ENCODE peak calls at places on chromosomes 12 and 14, in eight cellular contexts. One of them, this sample, is unnamed.

GRCh38 chr12:72261885-72262284 is 10.3 kb upstream of the TRHDE start:
- DNase-seq in esophagus squamous epithelium: no peak
- DNase-seq in adrenal gland: no peak
- DNase-seq in suprapubic skin: no peak
- DNase-seq in Peyer's patch: no peak
- DNase-seq in endothelial cell of umbilical vein: no peak
- DNase-seq in transverse colon: no peak
- DNase-seq in A549: no peak
- DNase-seq in this sample: no peak

GRCh38 chr12:78473136-78473535 is 391.4 kb upstream of the SYT1 start:
- DNase-seq in esophagus squamous epithelium: no peak
- DNase-seq in adrenal gland: peak
- DNase-seq in suprapubic skin: no peak
- DNase-seq in Peyer's patch: no peak
- DNase-seq in endothelial cell of umbilical vein: peak
- DNase-seq in transverse colon: no peak
- DNase-seq in A549: no peak
- DNase-seq in this sample: no peak

GRCh38 chr12:104280703-104281458 is 22.7 kb upstream of the EID3 start:
- DNase-seq in esophagus squamous epithelium: no peak
- DNase-seq in adrenal gland: peak
- DNase-seq in suprapubic skin: no peak
- DNase-seq in Peyer's patch: no peak
- DNase-seq in endothelial cell of umbilical vein: peak
- DNase-seq in transverse colon: no peak
- DNase-seq in A549: peak
- DNase-seq in this sample: no peak

GRCh38 chr14:75238728-75239455 is 39.7 kb upstream of the FOS start:
- DNase-seq in esophagus squamous epithelium: no peak
- DNase-seq in adrenal gland: no peak
- DNase-seq in suprapubic skin: no peak
- DNase-seq in Peyer's patch: no peak
- DNase-seq in endothelial cell of umbilical vein: no peak
- DNase-seq in transverse colon: no peak
- DNase-seq in A549: no peak
- DNase-seq in this sample: no peak

GRCh38 chr12:56366948-56367347 is 4.3 kb upstream of the APOF start:
- DNase-seq in esophagus squamous epithelium: no peak
- DNase-seq in adrenal gland: no peak
- DNase-seq in suprapubic skin: no peak
- DNase-seq in Peyer's patch: no peak
- DNase-seq in endothelial cell of umbilical vein: no peak
- DNase-seq in transverse colon: no peak
- DNase-seq in A549: no peak
- DNase-seq in this sample: no peak

GRCh38 chr14:92613008-92613658 is 99.6 kb downstream of the RIN3 start:
- DNase-seq in esophagus squamous epithelium: no peak
- DNase-seq in adrenal gland: no peak
- DNase-seq in suprapubic skin: no peak
- DNase-seq in Peyer's patch: peak
- DNase-seq in endothelial cell of umbilical vein: no peak
- DNase-seq in transverse colon: peak
- DNase-seq in A549: no peak
- DNase-seq in this sample: no peak

GRCh38 chr12:100504820-100505219 is 31.2 kb downstream of the NR1H4 start:
- DNase-seq in esophagus squamous epithelium: no peak
- DNase-seq in adrenal gland: peak
- DNase-seq in suprapubic skin: no peak
- DNase-seq in Peyer's patch: peak
- DNase-seq in endothelial cell of umbilical vein: no peak
- DNase-seq in transverse colon: peak
- DNase-seq in A549: no peak
- DNase-seq in this sample: no peak

GRCh38 chr12:15180975-15181683 is 40.1 kb downstream of the RERG start:
- DNase-seq in esophagus squamous epithelium: no peak
- DNase-seq in adrenal gland: no peak
- DNase-seq in suprapubic skin: no peak
- DNase-seq in Peyer's patch: no peak
- DNase-seq in endothelial cell of umbilical vein: no peak
- DNase-seq in transverse colon: no peak
- DNase-seq in A549: no peak
- DNase-seq in this sample: no peak

GRCh38 chr14:72577521-72577920 is 316.4 kb downstream of the DPF3 start:
- DNase-seq in esophagus squamous epithelium: no peak
- DNase-seq in adrenal gland: no peak
- DNase-seq in suprapubic skin: no peak
- DNase-seq in Peyer's patch: no peak
- DNase-seq in endothelial cell of umbilical vein: no peak
- DNase-seq in transverse colon: no peak
- DNase-seq in A549: no peak
- DNase-seq in this sample: no peak

GRCh38 chr14:77339407-77339806 is 18.6 kb downstream of the GSTZ1 start:
- DNase-seq in esophagus squamous epithelium: no peak
- DNase-seq in adrenal gland: no peak
- DNase-seq in suprapubic skin: no peak
- DNase-seq in Peyer's patch: no peak
- DNase-seq in endothelial cell of umbilical vein: no peak
- DNase-seq in transverse colon: no peak
- DNase-seq in A549: no peak
- DNase-seq in this sample: no peak

GRCh38 chr12:108127654-108128053 is 1.4 kb upstream of the WSCD2 start:
- DNase-seq in esophagus squamous epithelium: no peak
- DNase-seq in adrenal gland: no peak
- DNase-seq in suprapubic skin: no peak
- DNase-seq in Peyer's patch: no peak
- DNase-seq in endothelial cell of umbilical vein: no peak
- DNase-seq in transverse colon: no peak
- DNase-seq in A549: no peak
- DNase-seq in this sample: no peak

GRCh38 chr12:78898416-78898815 is 33.8 kb downstream of the SYT1 start:
- DNase-seq in esophagus squamous epithelium: no peak
- DNase-seq in adrenal gland: peak
- DNase-seq in suprapubic skin: no peak
- DNase-seq in Peyer's patch: no peak
- DNase-seq in endothelial cell of umbilical vein: peak
- DNase-seq in transverse colon: no peak
- DNase-seq in A549: no peak
- DNase-seq in this sample: no peak

GRCh38 chr12:117022465-117022864 is 76.8 kb downstream of the TESC start:
- DNase-seq in esophagus squamous epithelium: no peak
- DNase-seq in adrenal gland: no peak
- DNase-seq in suprapubic skin: no peak
- DNase-seq in Peyer's patch: no peak
- DNase-seq in endothelial cell of umbilical vein: no peak
- DNase-seq in transverse colon: no peak
- DNase-seq in A549: no peak
- DNase-seq in this sample: no peak

GRCh38 chr14:65373671-65374039 is 38.9 kb upstream of the FUT8 start:
- DNase-seq in esophagus squamous epithelium: no peak
- DNase-seq in adrenal gland: no peak
- DNase-seq in suprapubic skin: no peak
- DNase-seq in Peyer's patch: no peak
- DNase-seq in endothelial cell of umbilical vein: no peak
- DNase-seq in transverse colon: no peak
- DNase-seq in A549: no peak
- DNase-seq in this sample: no peak

GRCh38 chr12:12807970-12808702 is 5.0 kb upstream of the DDX47 start:
- DNase-seq in esophagus squamous epithelium: peak
- DNase-seq in adrenal gland: peak
- DNase-seq in suprapubic skin: no peak
- DNase-seq in Peyer's patch: peak
- DNase-seq in endothelial cell of umbilical vein: peak
- DNase-seq in transverse colon: peak
- DNase-seq in A549: no peak
- DNase-seq in this sample: no peak

GRCh38 chr14:97138801-97139200 is 341.6 kb downstream of the VRK1 start:
- DNase-seq in esophagus squamous epithelium: no peak
- DNase-seq in adrenal gland: no peak
- DNase-seq in suprapubic skin: no peak
- DNase-seq in Peyer's patch: no peak
- DNase-seq in endothelial cell of umbilical vein: no peak
- DNase-seq in transverse colon: no peak
- DNase-seq in A549: no peak
- DNase-seq in this sample: no peak

GRCh38 chr12:22653075-22653474 is 28.1 kb downstream of the ETNK1 start:
- DNase-seq in esophagus squamous epithelium: no peak
- DNase-seq in adrenal gland: no peak
- DNase-seq in suprapubic skin: no peak
- DNase-seq in Peyer's patch: no peak
- DNase-seq in endothelial cell of umbilical vein: peak
- DNase-seq in transverse colon: no peak
- DNase-seq in A549: no peak
- DNase-seq in this sample: no peak

GRCh38 chr12:54385251-54385914 is 850 bp upstream of the ZNF385A start:
- DNase-seq in esophagus squamous epithelium: no peak
- DNase-seq in adrenal gland: no peak
- DNase-seq in suprapubic skin: no peak
- DNase-seq in Peyer's patch: no peak
- DNase-seq in endothelial cell of umbilical vein: no peak
- DNase-seq in transverse colon: no peak
- DNase-seq in A549: no peak
- DNase-seq in this sample: no peak

GRCh38 chr14:73743431-73743931 is 29.3 kb upstream of the PNMA1 start:
- DNase-seq in esophagus squamous epithelium: no peak
- DNase-seq in adrenal gland: peak
- DNase-seq in suprapubic skin: no peak
- DNase-seq in Peyer's patch: peak
- DNase-seq in endothelial cell of umbilical vein: peak
- DNase-seq in transverse colon: peak
- DNase-seq in A549: no peak
- DNase-seq in this sample: no peak

GRCh38 chr14:73746540-73747385 is 32.6 kb upstream of the PNMA1 start:
- DNase-seq in esophagus squamous epithelium: no peak
- DNase-seq in adrenal gland: no peak
- DNase-seq in suprapubic skin: no peak
- DNase-seq in Peyer's patch: no peak
- DNase-seq in endothelial cell of umbilical vein: no peak
- DNase-seq in transverse colon: no peak
- DNase-seq in A549: no peak
- DNase-seq in this sample: no peak

GRCh38 chr14:73745571-73746539 is 31.7 kb upstream of the PNMA1 start:
- DNase-seq in esophagus squamous epithelium: no peak
- DNase-seq in adrenal gland: no peak
- DNase-seq in suprapubic skin: no peak
- DNase-seq in Peyer's patch: no peak
- DNase-seq in endothelial cell of umbilical vein: no peak
- DNase-seq in transverse colon: no peak
- DNase-seq in A549: no peak
- DNase-seq in this sample: no peak

GRCh38 chr14:73744175-73744867 is 30.1 kb upstream of the PNMA1 start:
- DNase-seq in esophagus squamous epithelium: no peak
- DNase-seq in adrenal gland: peak
- DNase-seq in suprapubic skin: no peak
- DNase-seq in Peyer's patch: peak
- DNase-seq in endothelial cell of umbilical vein: no peak
- DNase-seq in transverse colon: peak
- DNase-seq in A549: no peak
- DNase-seq in this sample: no peak

DNA sequence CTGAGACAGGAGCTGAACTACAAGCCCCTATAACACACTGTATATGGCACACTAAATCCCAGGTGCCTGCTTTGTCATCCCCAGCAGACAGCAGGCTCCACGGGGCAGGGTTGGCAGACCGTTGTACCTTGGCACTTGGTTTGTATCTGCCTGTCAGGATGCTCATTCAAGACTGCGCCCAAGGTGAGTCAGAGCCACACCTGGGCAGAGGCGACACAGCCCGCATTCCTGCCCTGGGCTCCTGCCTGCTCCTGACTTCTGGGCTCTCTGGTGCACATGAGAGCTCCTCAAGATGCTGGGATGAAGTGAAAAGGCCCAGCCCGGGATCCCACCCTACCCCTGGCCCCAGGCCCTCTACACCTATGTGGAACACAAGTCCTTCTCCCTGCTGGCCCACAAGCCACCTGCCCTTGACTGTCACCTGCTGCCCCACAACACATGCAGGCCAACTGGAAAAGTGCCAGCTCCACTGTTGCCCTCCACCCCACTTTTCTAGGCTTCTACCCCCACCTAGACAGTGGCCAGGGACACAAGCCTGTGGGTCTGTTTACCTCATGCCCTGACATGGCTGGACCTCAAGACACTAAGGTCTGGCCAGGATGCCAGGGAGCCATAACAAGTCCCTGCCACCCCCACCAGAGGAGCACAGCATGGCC is 30.8 kb upstream of the PNMA1 start:
- DNase-seq in esophagus squamous epithelium: no peak
- DNase-seq in adrenal gland: no peak
- DNase-seq in suprapubic skin: no peak
- DNase-seq in Peyer's patch: peak
- DNase-seq in endothelial cell of umbilical vein: no peak
- DNase-seq in transverse colon: peak
- DNase-seq in A549: no peak
- DNase-seq in this sample: no peak
- H3K27ac ChIP-seq in esophagus squamous epithelium: peak
- H3K27ac ChIP-seq in adrenal gland: peak
- H3K27ac ChIP-seq in suprapubic skin: peak
- H3K27ac ChIP-seq in Peyer's patch: peak
- H3K27ac ChIP-seq in endothelial cell of umbilical vein: peak
- H3K27ac ChIP-seq in transverse colon: peak
- H3K27ac ChIP-seq in A549: no peak
- H3K27ac ChIP-seq in this sample: peak

GRCh38 chr12:105705765-105706164 is 375.3 kb downstream of the C12orf75 start:
- DNase-seq in esophagus squamous epithelium: no peak
- DNase-seq in adrenal gland: peak
- DNase-seq in suprapubic skin: no peak
- DNase-seq in Peyer's patch: peak
- DNase-seq in endothelial cell of umbilical vein: peak
- DNase-seq in transverse colon: peak
- DNase-seq in A549: peak
- DNase-seq in this sample: no peak
- TF ChIP-seq CTCF in esophagus squamous epithelium: peak
- TF ChIP-seq CTCF in adrenal gland: peak
- TF ChIP-seq CTCF in suprapubic skin: peak
- TF ChIP-seq CTCF in Peyer's patch: peak
- TF ChIP-seq CTCF in endothelial cell of umbilical vein: peak
- TF ChIP-seq CTCF in transverse colon: peak
- TF ChIP-seq CTCF in A549: peak
- TF ChIP-seq CTCF in this sample: peak

DNA sequence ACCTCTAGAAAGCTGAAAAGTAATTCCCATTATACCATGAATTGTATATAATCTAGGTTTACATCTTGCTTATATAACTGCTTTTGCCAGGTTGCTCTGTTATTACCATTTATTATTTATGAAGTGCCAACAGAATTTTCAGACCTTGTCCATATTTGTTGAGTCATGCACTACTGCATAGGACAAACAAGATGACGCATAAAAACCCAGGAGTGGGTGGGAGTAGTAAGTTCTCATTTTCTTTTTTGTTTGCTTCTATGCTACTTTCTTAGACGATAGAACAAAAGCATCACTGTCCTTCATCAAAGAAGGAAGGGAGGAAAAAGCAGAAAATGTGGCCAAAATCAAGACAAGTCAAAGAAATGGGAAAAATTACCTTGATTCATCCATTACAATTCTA is 119.0 kb upstream of the RASSF8 start:
- DNase-seq in esophagus squamous epithelium: no peak
- DNase-seq in adrenal gland: no peak
- DNase-seq in suprapubic skin: no peak
- DNase-seq in Peyer's patch: no peak
- DNase-seq in endothelial cell of umbilical vein: peak
- DNase-seq in transverse colon: no peak
- DNase-seq in A549: no peak
- DNase-seq in this sample: no peak
- H3K27ac ChIP-seq in esophagus squamous epithelium: no peak
- H3K27ac ChIP-seq in adrenal gland: no peak
- H3K27ac ChIP-seq in suprapubic skin: no peak
- H3K27ac ChIP-seq in Peyer's patch: no peak
- H3K27ac ChIP-seq in endothelial cell of umbilical vein: peak
- H3K27ac ChIP-seq in transverse colon: no peak
- H3K27ac ChIP-seq in A549: no peak
- H3K27ac ChIP-seq in this sample: no peak

GRCh38 chr14:45793081-45793480 is 540.1 kb upstream of the MIS18BP1 start:
- DNase-seq in esophagus squamous epithelium: no peak
- DNase-seq in adrenal gland: no peak
- DNase-seq in suprapubic skin: no peak
- DNase-seq in Peyer's patch: no peak
- DNase-seq in endothelial cell of umbilical vein: no peak
- DNase-seq in transverse colon: no peak
- DNase-seq in A549: no peak
- DNase-seq in this sample: no peak
- TF ChIP-seq CTCF in esophagus squamous epithelium: no peak
- TF ChIP-seq CTCF in adrenal gland: no peak
- TF ChIP-seq CTCF in suprapubic skin: no peak
- TF ChIP-seq CTCF in Peyer's patch: no peak
- TF ChIP-seq CTCF in endothelial cell of umbilical vein: no peak
- TF ChIP-seq CTCF in transverse colon: no peak
- TF ChIP-seq CTCF in A549: no peak
- TF ChIP-seq CTCF in this sample: no peak